ENCODE peak calls at places on chromosomes 13 and 19, in six cellular contexts. C is transverse colon, A is gastrocnemius medialis, J is esophagus squamous epithelium, R is fibroblast of lung, P is psoas muscle. M is an unnamed sample.
A peak's percentile ranks its signal among the peaks of the same experiment; 100 is the strongest.

GRCh38 chr13:66574606-66575005 is 655.5 kb downstream of the PCDH9 start:
- DNase-seq in C (no peak), P (no peak), J (no peak), A (no peak), R (no peak), M (no peak)

GRCh38 chr19:30091856-30092255 is 149.8 kb downstream of the URI1 start:
- DNase-seq in R (no peak), C (no peak), A (no peak), J (no peak), P (peak; percentile 32), M (no peak)

GRCh38 chr13:23433171-23434153 is at the start of gene SACS:
- DNase-seq in C (no peak), P (peak; percentile 66), A (peak; percentile 48), R (peak; percentile 39), J (no peak), M (no peak)

GRCh38 chr13:99666146-99666805 is 165.0 kb downstream of the TM9SF2 start:
- DNase-seq in C (no peak), J (no peak), A (no peak), R (no peak), P (no peak), M (no peak)

GRCh38 chr13:75787249-75787940 is 151.3 kb downstream of the LMO7 start:
- DNase-seq in A (no peak), C (no peak), J (no peak), P (no peak), R (no peak), M (no peak)

GRCh38 chr19:40623403-40624239 is 22.5 kb downstream of the LTBP4 start:
- DNase-seq in C (peak; percentile 85), A (no peak), R (peak; percentile 47), P (no peak), J (no peak), M (no peak)

GRCh38 chr13:113080361-113080831 is 25.2 kb upstream of the F7 start:
- DNase-seq in P (peak; percentile 48), C (no peak), J (no peak), R (no peak), A (no peak), M (no peak)

GRCh38 chr19:28701491-28701890 is 511.5 kb downstream of the UQCRFS1 start:
- DNase-seq in C (no peak), A (no peak), J (no peak), P (no peak), R (peak; percentile 9), M (no peak)

GRCh38 chr13:63455938-63456337 is 2040.3 kb upstream of the PCDH20 start:
- DNase-seq in A (no peak), R (no peak), P (no peak), C (no peak), J (no peak), M (no peak)

GRCh38 chr13:49367640-49368431 is 76.0 kb downstream of the CAB39L start:
- DNase-seq in C (no peak), A (no peak), J (no peak), R (no peak), P (no peak), M (no peak)

GRCh38 chr19:35629332-35629633 is 447 bp downstream of the RBM42 start:
- DNase-seq in J (no peak), C (no peak), R (no peak), A (no peak), P (no peak), M (no peak)

GRCh38 chr13:30027569-30028455 is 177.4 kb upstream of the UBL3 start:
- DNase-seq in P (no peak), J (no peak), R (peak; percentile 36), C (no peak), A (no peak), M (no peak)

GRCh38 chr13:48315981-48316380 is 12.4 kb downstream of the RB1 start:
- DNase-seq in A (no peak), C (no peak), J (no peak), P (no peak), R (peak; percentile 33), M (no peak)

GRCh38 chr13:76965759-76966421 is 17.6 kb downstream of the ACOD1 start:
- DNase-seq in R (peak; percentile 88), J (no peak), A (peak; percentile 16), C (peak; percentile 14), P (peak; percentile 61), M (peak; percentile 68)

GRCh38 chr13:100195568-100195967 is 106.7 kb downstream of the PCCA start:
- DNase-seq in J (no peak), P (no peak), R (no peak), C (no peak), A (no peak), M (no peak)

GRCh38 chr13:100954430-100955361 is 280.1 kb upstream of the TMTC4 start:
- DNase-seq in J (no peak), A (no peak), R (no peak), C (no peak), P (no peak), M (no peak)

GRCh38 chr13:113350065-113350937 is 13.6 kb downstream of the GRTP1 start:
- DNase-seq in J (no peak), P (peak; percentile 40), R (no peak), A (no peak), C (no peak), M (no peak)

GRCh38 chr13:79966039-79966438 is 374.9 kb downstream of the SPRY2 start:
- DNase-seq in A (no peak), J (no peak), C (no peak), R (peak; percentile 24), P (no peak), M (no peak)

GRCh38 chr13:43529796-43530195 is 257.0 kb downstream of the ENOX1 start:
- DNase-seq in A (no peak), C (no peak), P (no peak), J (no peak), R (no peak), M (no peak)

GRCh38 chr13:69474286-69474685 is 633.3 kb upstream of the ATXN8OS start:
- DNase-seq in P (no peak), J (no peak), R (no peak), C (no peak), A (no peak), M (no peak)

GRCh38 chr19:34512254-34512796 is 30.8 kb downstream of the WTIP start:
- DNase-seq in C (no peak), A (no peak), R (no peak), J (no peak), P (no peak), M (no peak)

GRCh38 chr19:48746738-48747575 is at the start of gene IZUMO1:
- DNase-seq in P (peak; percentile 87), C (peak; percentile 57), A (peak; percentile 77), J (no peak), R (peak; percentile 90), M (peak; percentile 87)

GRCh38 chr13:51244637-51245405 is 22.6 kb downstream of the FAM124A start:
- DNase-seq in R (no peak), C (no peak), J (no peak), P (no peak), A (no peak), M (no peak)
- H3K4me1 ChIP-seq in R (no peaks in the 10 kb centered on the region), C (peaks cover 3% of the 10 kb centered on the region), J (no peaks in the 10 kb centered on the region), P (no peaks in the 10 kb centered on the region), A (no peaks in the 10 kb centered on the region), M (peaks cover 36% of the 10 kb centered on the region)

GRCh38 chr19:1850809-1851544 is 2.7 kb upstream of the REXO1 start:
- DNase-seq in C (no peak), P (no peak), J (no peak), A (no peak), R (no peak), M (no peak)
- TF ChIP-seq CTCF in C (no peak), P (no peak), J (no peak), A (no peak), R (no peak), M (no peak)

GRCh38 chr13:26961890-26962615 is 201.5 kb upstream of the GPR12 start:
- DNase-seq in J (no peak), P (no peak), R (no peak), C (peak; percentile 82), A (no peak), M (no peak)
- H3K27ac ChIP-seq in J (no peak overlapping the region), P (no peak overlapping the region), R (no peak overlapping the region), C (peak overlapping the region; percentile 81), A (no peak overlapping the region), M (no peak overlapping the region)

GRCh38 chr19:1748703-1749341 is 4.5 kb upstream of the ONECUT3 start:
- DNase-seq in A (no peak), R (no peak), P (peak; percentile 38), C (no peak), J (no peak), M (no peak)

GRCh38 chr19:1746401-1747284 is 6.7 kb upstream of the ONECUT3 start:
- DNase-seq in P (no peak), A (no peak), J (no peak), C (no peak), R (no peak), M (no peak)

GRCh38 chr19:1747285-1748114 is 5.8 kb upstream of the ONECUT3 start:
- DNase-seq in C (no peak), R (peak; percentile 55), P (no peak), J (no peak), A (no peak), M (no peak)

GRCh38 chr19:1749373-1750342 is 3.6 kb upstream of the ONECUT3 start:
- DNase-seq in R (no peak), J (no peak), C (no peak), P (no peak), A (no peak), M (no peak)

GRCh38 chr19:1748115-1748702 is 5.1 kb upstream of the ONECUT3 start:
- DNase-seq in J (no peak), C (peak; percentile 44), R (no peak), A (no peak), P (peak; percentile 36), M (no peak)
- H3K4me1 ChIP-seq in J (peaks cover 31% of the 10 kb centered on the region), C (peaks cover 30% of the 10 kb centered on the region), R (peaks cover 11% of the 10 kb centered on the region), A (peaks cover 4% of the 10 kb centered on the region), P (peaks cover 11% of the 10 kb centered on the region), M (peaks cover 28% of the 10 kb centered on the region)

GRCh38 chr19:50796128-50796633 is 6.0 kb downstream of the ACP4 start:
- DNase-seq in C (no peak), R (no peak), J (no peak), A (no peak), P (no peak), M (no peak)
- TF ChIP-seq CTCF in C (no peak), R (no peak), J (no peak), A (no peak), P (no peak), M (no peak)

DNA sequence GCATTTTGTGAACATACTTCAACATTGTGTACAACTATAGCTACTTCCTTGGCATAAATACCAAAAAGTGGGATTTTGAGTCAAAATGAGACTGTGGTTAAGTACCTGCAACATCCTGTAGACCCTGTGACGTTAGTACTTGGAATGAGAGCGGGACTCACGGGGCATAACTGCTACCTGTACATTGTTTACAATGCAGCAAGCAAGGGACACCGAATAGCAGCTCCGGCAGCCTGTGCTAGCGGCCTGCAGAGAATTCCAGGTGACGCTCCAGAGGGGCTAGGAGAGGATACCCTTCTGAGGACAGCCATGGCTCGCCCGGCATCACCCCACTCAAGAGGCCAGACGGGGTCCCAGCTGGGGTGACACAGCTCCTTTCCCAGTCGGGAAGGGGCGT is 821 bp upstream of the ZNF331 start:
- DNase-seq in J (no peak), A (no peak), P (no peak), C (no peak), R (no peak), M (no peak)
- H3K27ac ChIP-seq in J (peak overlapping the region; percentile 82), A (peak overlapping the region; percentile 85), P (peak overlapping the region; percentile 81), C (peak overlapping the region; percentile 84), R (peak overlapping the region; percentile 88), M (peak overlapping the region; percentile 85)